ENCODE peak calls at places on chromosomes 1 and 21, in nine cellular contexts. K, R, G, A, F, I, T, C and V are unnamed samples.

GRCh38 chr1:41450747-41451285 is 33.7 kb downstream of the EDN2 start:
- DNase-seq in R (no peak), C (no peak), A (no peak), F (no peak), I (no peak), K (no peak), T (no peak), G (no peak), V (no peak)

GRCh38 chr21:38807987-38808386 is 2.3 kb downstream of the ETS2 start:
- DNase-seq in F (no peak), R (no peak), I (no peak), C (no peak), T (no peak), K (no peak), A (no peak), G (no peak), V (no peak)

GRCh38 chr1:22953392-22954141 is 19.1 kb downstream of the LACTBL1 start:
- DNase-seq in K (no peak), C (no peak), F (no peak), T (no peak), I (no peak), G (no peak), A (no peak), R (no peak), V (no peak)

GRCh38 chr1:40393173-40393572 is 19.6 kb downstream of the SMAP2 start:
- DNase-seq in C (no peak), I (no peak), A (no peak), F (no peak), G (no peak), K (no peak), R (no peak), T (no peak), V (no peak)

GRCh38 chr1:53731201-53731600 is 7.8 kb downstream of the GLIS1 start:
- DNase-seq in R (no peak), A (no peak), I (no peak), T (no peak), G (no peak), F (no peak), C (no peak), K (no peak), V (no peak)

GRCh38 chr1:230976825-230977747 is 1.6 kb downstream of the TTC13 start:
- DNase-seq in A (no peak), T (no peak), C (no peak), I (no peak), F (no peak), G (no peak), K (no peak), R (no peak), V (no peak)

GRCh38 chr1:11707621-11708276 is 16.2 kb downstream of the DRAXIN start:
- DNase-seq in I (no peak), A (no peak), F (no peak), C (no peak), G (peak), T (no peak), R (no peak), K (no peak), V (no peak)

GRCh38 chr1:243482237-243483022 is 226.6 kb downstream of the SDCCAG8 start:
- DNase-seq in C (peak), I (no peak), G (peak), K (no peak), T (no peak), R (no peak), A (no peak), F (peak), V (no peak)

GRCh38 chr1:42240964-42241755 is 76.6 kb upstream of the GUCA2A start:
- DNase-seq in R (no peak), T (no peak), C (no peak), I (no peak), F (peak), G (no peak), A (no peak), K (no peak), V (no peak)

GRCh38 chr1:230752407-230752806 is 5.2 kb downstream of the CAPN9 start:
- DNase-seq in G (no peak), K (no peak), I (no peak), A (no peak), F (no peak), C (no peak), R (no peak), T (no peak), V (no peak)

GRCh38 chr1:88877382-88877825 is 14.0 kb downstream of the GTF2B start:
- DNase-seq in T (no peak), C (no peak), A (no peak), G (no peak), F (peak), R (no peak), I (no peak), K (no peak), V (no peak)

GRCh38 chr21:46214478-46215340 is 13.9 kb downstream of the LSS start:
- DNase-seq in C (peak), T (peak), K (no peak), I (no peak), R (no peak), G (no peak), A (peak), F (no peak), V (no peak)

GRCh38 chr1:62107923-62108322 is 86.7 kb upstream of the L1TD1 start:
- DNase-seq in T (no peak), G (no peak), K (no peak), C (no peak), I (no peak), R (no peak), A (no peak), F (no peak), V (no peak)

GRCh38 chr1:65425697-65426096 is 5.2 kb downstream of the LEPR start:
- DNase-seq in K (no peak), G (peak), C (no peak), R (no peak), A (no peak), T (no peak), F (peak), I (no peak), V (no peak)

GRCh38 chr1:117660266-117660973 is 54.6 kb downstream of the TENT5C start:
- DNase-seq in G (no peak), K (no peak), I (no peak), F (no peak), R (no peak), T (no peak), A (no peak), C (no peak), V (no peak)

GRCh38 chr1:65255088-65256050 is 54.0 kb upstream of the DNAJC6 start:
- DNase-seq in I (no peak), A (no peak), K (no peak), R (no peak), G (peak), T (no peak), F (peak), C (no peak), V (no peak)

GRCh38 chr1:193937308-193937707 is 750.9 kb upstream of the B3GALT2 start:
- DNase-seq in G (no peak), T (no peak), R (no peak), F (no peak), I (no peak), K (no peak), C (no peak), A (no peak), V (no peak)

GRCh38 chr1:67564193-67564592 is 120.8 kb upstream of the GADD45A start:
- DNase-seq in T (peak), I (no peak), G (no peak), F (peak), K (no peak), C (no peak), R (no peak), A (no peak), V (no peak)

GRCh38 chr1:206658264-206658980 is 23.1 kb downstream of the DYRK3 start:
- DNase-seq in I (peak), T (no peak), A (no peak), R (peak), C (peak), G (peak), K (no peak), F (no peak), V (no peak)

GRCh38 chr1:201640624-201641023 is 101.7 kb downstream of the NAV1 start:
- DNase-seq in R (no peak), C (no peak), F (peak), T (peak), I (no peak), A (no peak), G (no peak), K (peak), V (no peak)

GRCh38 chr1:100866041-100866900 is 28.4 kb downstream of the EXTL2 start:
- DNase-seq in G (no peak), A (no peak), I (no peak), T (no peak), R (no peak), F (peak), K (no peak), C (peak), V (no peak)

GRCh38 chr1:166165661-166166399 is 971 bp downstream of the FAM78B start:
- DNase-seq in F (peak), I (peak), A (no peak), K (no peak), R (peak), C (peak), G (peak), T (no peak), V (no peak)

GRCh38 chr1:17719874-17720273 is 35.3 kb upstream of the ACTL8 start:
- DNase-seq in A (no peak), T (no peak), R (no peak), F (peak), K (no peak), I (no peak), C (no peak), G (no peak), V (no peak)

GRCh38 chr21:33033094-33033951 is 7.6 kb downstream of the OLIG2 start:
- DNase-seq in T (no peak), C (no peak), G (no peak), I (no peak), K (no peak), A (no peak), R (no peak), F (no peak), V (no peak)

GRCh38 chr1:82565546-82565945 is 764.8 kb downstream of the ADGRL2 start:
- DNase-seq in G (peak), K (no peak), C (no peak), T (no peak), I (no peak), A (no peak), R (no peak), F (peak), V (no peak)

GRCh38 chr1:11531314-11531870 is 52.4 kb downstream of the DISP3 start:
- DNase-seq in R (no peak), K (no peak), G (peak), A (no peak), T (no peak), F (no peak), C (no peak), I (no peak), V (no peak)

GRCh38 chr1:2322065-2322571 is 69.2 kb downstream of the MORN1 start:
- DNase-seq in A (no peak), T (peak), I (no peak), G (peak), C (no peak), R (peak), K (peak), F (peak), V (no peak)

GRCh38 chr1:179025975-179026812 is 500 bp downstream of the FAM20B start:
- DNase-seq in R (peak), K (no peak), F (peak), I (peak), C (peak), T (peak), G (peak), A (peak), V (no peak)

GRCh38 chr1:10105484-10105883 is 72.7 kb downstream of the UBE4B start:
- DNase-seq in T (no peak), A (no peak), G (no peak), F (no peak), C (no peak), I (no peak), K (no peak), R (no peak), V (no peak)

GRCh38 chr1:86370627-86371026 is 25.5 kb downstream of the ODF2L start:
- DNase-seq in F (peak), A (no peak), T (no peak), R (no peak), K (no peak), G (no peak), I (no peak), C (no peak), V (no peak)

GRCh38 chr1:2534775-2535387 is 4.8 kb upstream of the HES5 start:
- DNase-seq in I (no peak), R (no peak), K (no peak), F (peak), C (no peak), G (peak), T (no peak), A (no peak), V (no peak)

GRCh38 chr1:183883629-183884028 is 78.7 kb downstream of the RGL1 start:
- DNase-seq in T (no peak), F (peak), R (no peak), C (no peak), I (no peak), K (no peak), G (no peak), A (no peak), V (no peak)

GRCh38 chr1:83998205-83998598 is 730 bp downstream of the TTLL7 start:
- DNase-seq in C (no peak), T (no peak), G (no peak), F (peak), R (no peak), A (no peak), I (no peak), K (no peak), V (no peak)

GRCh38 chr1:63448741-63449140 is 74.3 kb downstream of the ITGB3BP start:
- DNase-seq in C (no peak), R (no peak), T (no peak), G (no peak), K (no peak), I (no peak), F (peak), A (no peak), V (no peak)

GRCh38 chr1:42385283-42385682 is 4.7 kb downstream of the RIMKLA start:
- DNase-seq in A (no peak), R (no peak), K (no peak), I (no peak), G (no peak), C (no peak), F (peak), T (no peak), V (no peak)

GRCh38 chr1:32761253-32761877 is 55.8 kb downstream of the YARS1 start:
- DNase-seq in I (no peak), R (no peak), G (peak), T (peak), A (peak), K (no peak), F (peak), C (peak), V (no peak)

GRCh38 chr1:88802950-88803349 is 88.4 kb downstream of the GTF2B start:
- DNase-seq in T (no peak), C (no peak), F (peak), K (no peak), G (no peak), I (no peak), A (no peak), R (no peak), V (no peak)

GRCh38 chr1:228837817-228838716 is 102.8 kb downstream of the RHOU start:
- DNase-seq in C (no peak), A (peak), R (no peak), I (no peak), F (peak), T (peak), K (peak), G (peak), V (no peak)

GRCh38 chr1:37734629-37735591 is 30.0 kb downstream of the EPHA10 start:
- DNase-seq in C (peak), G (no peak), T (no peak), F (no peak), I (no peak), K (no peak), A (no peak), R (peak), V (no peak)

GRCh38 chr1:30380625-30380984 is 342.8 kb downstream of the MATN1 start:
- DNase-seq in R (no peak), A (no peak), T (no peak), F (no peak), G (no peak), K (no peak), I (no peak), C (no peak), V (no peak)
- TF ChIP-seq CTCF in R (peak), A (no peak), T (no peak), F (no peak), G (peak), K (no peak), I (peak), C (no peak), V (no peak)

GRCh38 chr1:223125249-223125648 is 17.8 kb downstream of the TLR5 start:
- DNase-seq in A (no peak), T (no peak), F (no peak), I (no peak), G (no peak), C (no peak), K (no peak), R (no peak), V (no peak)

GRCh38 chr1:223133301-223133823 is 9.7 kb downstream of the TLR5 start:
- DNase-seq in I (no peak), T (no peak), G (no peak), R (no peak), C (no peak), K (no peak), F (no peak), A (no peak), V (no peak)

GRCh38 chr1:223133824-223134435 is 9.1 kb downstream of the TLR5 start:
- DNase-seq in R (peak), I (peak), T (peak), G (peak), F (peak), C (peak), A (peak), K (peak), V (peak)

GRCh38 chr1:223135176-223135575 is 7.9 kb downstream of the TLR5 start:
- DNase-seq in C (no peak), A (no peak), R (no peak), K (no peak), F (peak), I (no peak), T (peak), G (no peak), V (no peak)

GRCh38 chr1:223129229-223129851 is 13.7 kb downstream of the TLR5 start:
- DNase-seq in T (peak), K (no peak), F (peak), R (peak), I (peak), G (peak), C (peak), A (peak), V (no peak)
- TF ChIP-seq CTCF in T (peak), K (peak), F (peak), R (peak), I (peak), G (peak), C (peak), A (no peak), V (peak)

GRCh38 chr1:200290010-200290685 is 119.7 kb downstream of the ZNF281 start:
- DNase-seq in A (no peak), R (no peak), I (no peak), G (peak), K (no peak), T (no peak), F (no peak), C (no peak), V (no peak)
- TF ChIP-seq CTCF in A (no peak), R (peak), I (no peak), G (peak), K (peak), T (no peak), F (no peak), C (no peak), V (no peak)

GRCh38 chr1:35860680-35861079 is 22.3 kb upstream of the AGO1 start:
- DNase-seq in A (no peak), C (no peak), F (no peak), G (no peak), R (no peak), T (no peak), K (no peak), I (no peak), V (no peak)

GRCh38 chr1:35855016-35855700 is 27.9 kb upstream of the AGO1 start:
- DNase-seq in I (no peak), T (no peak), A (no peak), C (no peak), R (no peak), G (no peak), F (no peak), K (no peak), V (no peak)

GRCh38 chr1:35852241-35852640 is 30.8 kb upstream of the AGO1 start:
- DNase-seq in T (no peak), A (no peak), R (no peak), K (no peak), G (no peak), I (no peak), C (no peak), F (no peak), V (no peak)

GRCh38 chr1:35856964-35857363 is 26.0 kb upstream of the AGO1 start:
- DNase-seq in C (no peak), I (no peak), G (no peak), R (no peak), K (no peak), F (no peak), T (no peak), A (no peak), V (no peak)

GRCh38 chr1:35857830-35858229 is 25.2 kb upstream of the AGO1 start:
- DNase-seq in A (no peak), G (peak), T (no peak), I (no peak), R (no peak), C (peak), K (no peak), F (peak), V (no peak)
- TF ChIP-seq CTCF in A (no peak), G (no peak), T (no peak), I (no peak), R (peak), C (no peak), K (peak), F (no peak), V (no peak)

DNA sequence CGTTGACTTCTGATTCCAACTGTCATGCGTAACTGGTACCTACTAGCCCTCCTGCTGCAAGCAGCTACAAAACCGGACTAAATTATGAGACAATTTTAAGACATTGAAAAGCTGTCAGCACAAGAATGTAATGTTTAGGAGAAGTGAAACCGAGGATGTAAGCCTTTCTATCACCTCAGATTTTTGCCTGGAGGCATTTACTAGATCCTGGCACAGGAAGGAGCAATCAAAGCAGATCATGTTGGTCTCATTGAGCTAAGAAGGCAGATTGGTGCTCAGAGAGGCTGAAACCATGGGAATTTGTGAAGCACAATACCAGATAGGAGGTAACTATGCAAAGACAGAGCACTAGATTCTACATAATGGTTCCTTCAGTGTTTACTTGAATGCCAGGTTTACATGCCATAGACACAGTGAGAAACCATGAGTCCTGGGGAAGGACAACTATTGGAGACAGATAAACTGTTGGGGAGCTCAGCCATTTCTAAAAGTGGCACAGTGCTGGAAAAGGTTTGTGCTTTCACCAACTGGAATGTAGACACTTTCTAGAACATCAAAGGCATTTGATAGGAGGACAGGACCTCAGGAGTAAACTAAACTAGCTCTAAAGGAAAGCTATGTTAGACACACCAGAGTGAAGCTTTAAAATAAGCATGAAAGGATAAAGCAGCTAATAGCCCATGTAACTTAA is 179.4 kb downstream of the LYPLAL1 start:
- DNase-seq in A (no peak), F (no peak), K (no peak), I (no peak), C (no peak), T (no peak), R (no peak), G (no peak), V (no peak)
- TF ChIP-seq CTCF in A (no peak), F (no peak), K (no peak), I (no peak), C (no peak), T (no peak), R (no peak), G (no peak), V (no peak)

DNA sequence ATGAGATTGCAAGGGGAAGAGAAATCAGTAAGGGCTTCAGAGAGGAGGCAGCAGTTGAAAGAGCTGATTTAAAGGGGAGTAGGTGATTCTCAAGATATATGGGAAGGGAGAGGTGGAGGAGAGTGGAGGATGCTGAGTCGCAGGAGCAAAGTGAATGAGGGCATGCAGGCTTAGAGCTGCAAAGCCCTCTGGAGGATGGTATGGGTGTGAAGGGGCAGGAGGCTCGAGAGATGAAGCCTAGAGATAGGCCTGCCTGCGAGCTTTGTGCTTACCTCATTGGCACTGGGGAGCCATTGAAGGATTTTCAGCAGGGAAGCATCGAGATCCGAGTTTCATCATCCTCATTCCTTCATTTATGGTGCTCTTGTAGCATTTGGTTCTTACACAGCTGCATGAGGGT is 15.8 kb upstream of the SH2D2A start:
- DNase-seq in G (no peak), C (no peak), T (no peak), F (no peak), K (no peak), A (no peak), I (no peak), R (no peak), V (no peak)
- TF ChIP-seq CTCF in G (no peak), C (no peak), T (no peak), F (no peak), K (no peak), A (no peak), I (no peak), R (no peak), V (no peak)